ENCODE peak calls at places on chromosomes 12 and 14, in nine cellular contexts. T is K562, V is lower lobe of right lung, L is GM23338, Y is left lung, X is uterus, G is left ventricle myocardium inferior, B is A549, C is heart right ventricle. R is an unnamed sample. For H3K4me1, the result is how much of the 10 kb centered on the place peaks cover.

GRCh38 chr14:73457935-73458218 is 469 bp downstream of the NUMB start:
- DNase-seq in V (peak), Y (no peak), G (peak), B (no peak), C (peak), T (no peak), L (no peak), X (no peak), R (peak)

GRCh38 chr12:20695232-20695631 is at the start of gene SLCO1C1:
- DNase-seq in Y (no peak), G (no peak), L (peak), C (no peak), T (no peak), V (no peak), B (no peak), X (no peak), R (no peak)

GRCh38 chr12:75177997-75178396 is 31.6 kb downstream of the KCNC2 start:
- DNase-seq in V (no peak), X (no peak), C (no peak), B (peak), G (no peak), T (no peak), L (no peak), Y (no peak), R (no peak)

GRCh38 chr12:109875572-109876131 is 4.7 kb downstream of the GLTP start:
- DNase-seq in G (no peak), L (no peak), T (no peak), B (no peak), Y (no peak), V (peak), C (no peak), X (no peak), R (peak)

GRCh38 chr12:119158004-119158776 is 20.5 kb upstream of the HSPB8 start:
- DNase-seq in G (no peak), T (no peak), C (no peak), Y (no peak), L (no peak), V (no peak), B (no peak), X (no peak), R (no peak)

GRCh38 chr12:92570056-92570753 is 132.6 kb upstream of the PLEKHG7 start:
- DNase-seq in G (no peak), L (peak), X (peak), V (no peak), T (peak), C (no peak), Y (no peak), B (peak), R (no peak)

GRCh38 chr12:131084341-131085011 is 130.8 kb downstream of the ADGRD1 start:
- DNase-seq in T (no peak), B (no peak), V (peak), L (no peak), C (peak), G (no peak), Y (peak), X (peak), R (no peak)

GRCh38 chr12:130846386-130846785 is 7.3 kb upstream of the STX2 start:
- DNase-seq in G (no peak), Y (no peak), V (no peak), B (no peak), C (no peak), T (no peak), X (no peak), L (no peak), R (no peak)

GRCh38 chr14:61461808-61462275 is 140.5 kb downstream of the PRKCH start:
- DNase-seq in X (no peak), B (peak), T (peak), C (no peak), Y (no peak), G (no peak), L (peak), V (no peak), R (no peak)

GRCh38 chr12:104290320-104290719 is 13.2 kb upstream of the EID3 start:
- DNase-seq in T (no peak), B (peak), G (no peak), V (no peak), C (no peak), Y (no peak), L (no peak), X (no peak), R (no peak)
- H3K4me3 ChIP-seq in T (no peak), B (peak), G (no peak), V (peak), C (no peak), Y (peak), L (no peak), X (no peak), R (no peak)

DNA sequence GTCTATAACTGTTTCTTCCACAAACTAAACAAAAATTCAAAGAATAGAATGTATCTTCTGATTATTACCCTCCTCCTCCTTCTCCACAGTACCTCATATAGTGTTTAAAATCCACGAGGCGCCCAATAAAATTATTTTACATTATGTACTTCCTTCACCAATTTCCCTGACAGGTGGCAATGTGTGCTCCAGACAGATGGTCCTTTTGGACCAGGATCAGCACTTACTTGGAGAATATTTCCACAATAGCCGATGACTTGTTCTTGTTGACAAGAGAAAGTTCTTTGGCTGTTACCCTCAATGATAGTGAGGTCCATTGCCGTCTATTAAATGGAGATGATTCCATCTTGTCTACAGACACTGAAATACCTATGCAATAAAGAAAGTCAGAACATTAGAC is 34.9 kb downstream of the LIMA1 start:
- DNase-seq in B (no peak), T (no peak), C (no peak), Y (no peak), L (no peak), G (no peak), X (no peak), V (no peak), R (no peak)
- H3K4me1 ChIP-seq in B (under half), T (under half), C (under half), Y (under half), L (under half), G (under half), X (under half), V (under half), R (under half)

DNA sequence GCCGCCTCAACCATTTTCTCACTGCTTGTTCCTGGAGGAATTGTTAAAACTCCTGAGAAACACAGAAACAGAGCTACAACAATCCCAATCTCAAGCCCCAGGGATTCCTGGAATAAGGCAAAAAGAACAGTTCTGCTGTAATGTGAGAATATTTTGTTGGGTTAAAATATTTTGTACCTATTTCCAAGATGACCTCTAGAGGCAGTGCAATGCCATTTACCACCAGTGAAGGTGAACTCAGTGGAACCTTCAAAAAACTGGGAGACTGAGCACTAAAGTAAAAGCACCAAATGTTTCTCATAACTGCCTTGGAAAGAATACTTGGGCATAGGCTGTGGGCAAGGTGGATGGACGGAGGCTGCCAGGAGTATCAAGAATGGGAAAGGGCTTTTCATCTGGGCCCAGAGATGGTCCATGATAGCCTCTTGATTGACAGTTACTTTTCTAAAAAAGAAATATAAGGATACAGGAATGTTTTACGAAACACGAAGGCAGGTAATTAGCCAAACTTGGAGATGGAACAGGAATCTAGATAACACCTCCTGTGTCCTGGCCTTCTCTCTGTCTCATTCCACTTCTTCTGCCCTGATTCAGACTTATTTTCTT is 334.0 kb upstream of the FLRT2 start:
- DNase-seq in B (peak), Y (no peak), L (peak), G (no peak), X (no peak), V (no peak), T (no peak), C (no peak), R (no peak)
- TF ChIP-seq CTCF in B (peak), Y (no peak), L (peak), G (peak), X (peak), V (peak), T (no peak), C (no peak), R (no peak)

GRCh38 chr12:95202691-95203476 is 14.4 kb downstream of the FGD6 start:
- DNase-seq in Y (no peak), G (no peak), B (no peak), X (no peak), C (no peak), L (no peak), V (no peak), T (no peak), R (no peak)

GRCh38 chr12:95203477-95203843 is 13.8 kb downstream of the FGD6 start:
- DNase-seq in G (no peak), L (no peak), B (no peak), X (no peak), V (no peak), C (no peak), Y (no peak), T (no peak), R (no peak)

GRCh38 chr12:95198914-95199313 is 18.4 kb downstream of the FGD6 start:
- DNase-seq in Y (no peak), V (no peak), L (peak), X (no peak), B (peak), T (no peak), C (no peak), G (no peak), R (no peak)

GRCh38 chr12:95200128-95200973 is 16.9 kb downstream of the FGD6 start:
- DNase-seq in V (no peak), Y (no peak), B (peak), T (no peak), C (no peak), X (no peak), G (no peak), L (no peak), R (no peak)

GRCh38 chr12:95201056-95201670 is 16.1 kb downstream of the FGD6 start:
- DNase-seq in B (peak), Y (no peak), L (no peak), T (no peak), G (no peak), X (no peak), C (no peak), V (no peak), R (peak)
- H3K4me3 ChIP-seq in B (peak), Y (no peak), L (no peak), T (no peak), G (no peak), X (no peak), C (no peak), V (no peak), R (no peak)

GRCh38 chr14:50813544-50813863 is 17.5 kb downstream of the NIN start:
- DNase-seq in Y (no peak), L (no peak), T (no peak), C (no peak), X (no peak), V (no peak), G (no peak), B (no peak), R (no peak)
- H3K4me1 ChIP-seq in Y (under half), L (under half), T (under half), C (under half), X (under half), V (under half), G (under half), B (under half), R (under half)

GRCh38 chr14:22558221-22558913 is 30.7 kb downstream of the DAD1 start:
- DNase-seq in B (no peak), X (no peak), Y (no peak), T (no peak), C (no peak), V (no peak), L (peak), G (no peak), R (peak)
- TF ChIP-seq CTCF in B (no peak), X (no peak), Y (peak), T (peak), C (no peak), V (peak), L (peak), G (no peak), R (no peak)

GRCh38 chr12:47814539-47815170 is 5.0 kb downstream of the HDAC7 start:
- DNase-seq in B (no peak), Y (no peak), T (no peak), C (no peak), L (no peak), V (no peak), X (no peak), G (no peak), R (no peak)
- H3K4me3 ChIP-seq in B (no peak), Y (no peak), T (no peak), C (no peak), L (no peak), V (no peak), X (no peak), G (peak), R (no peak)

GRCh38 chr12:52434096-52434733 is at the start of gene KRT75:
- DNase-seq in T (no peak), C (no peak), B (no peak), L (no peak), X (no peak), Y (no peak), V (no peak), G (no peak), R (peak)
- H3K4me1 ChIP-seq in T (under half), C (under half), B (under half), L (under half), X (under half), Y (under half), V (under half), G (under half), R (under half)